ENCODE peak calls at places on chromosomes 5 and 9, in four cellular contexts. P is IMR-90, O is mesenchymal stem cell, I is H9. V is an unnamed sample.

GRCh38 chr9:91536211-91536691 is 112.6 kb upstream of the NFIL3 start:
- DNase-seq in O (peak), I (no peak), P (peak), V (no peak)

GRCh38 chr9:34479316-34479865 is 20.8 kb downstream of the DNAI1 start:
- DNase-seq in O (no peak), P (no peak), I (no peak), V (no peak)

GRCh38 chr9:89718176-89718575 is 113.4 kb downstream of the GADD45G start:
- DNase-seq in I (no peak), O (no peak), P (no peak), V (no peak)

GRCh38 chr9:27176971-27177370 is 67.9 kb downstream of the TEK start:
- DNase-seq in O (no peak), I (no peak), P (peak), V (no peak)

GRCh38 chr5:174687503-174687902 is 36.9 kb upstream of the MSX2 start:
- DNase-seq in P (no peak), I (no peak), O (no peak), V (no peak)

GRCh38 chr5:115126303-115126702 is 43.4 kb downstream of the TRIM36 start:
- DNase-seq in P (peak), I (no peak), O (peak), V (no peak)

GRCh38 chr5:72178910-72179815 is 71.9 kb downstream of the MAP1B start:
- DNase-seq in O (peak), P (peak), I (no peak), V (no peak)

GRCh38 chr5:133252133-133252480 is 200.3 kb downstream of the HSPA4 start:
- DNase-seq in O (no peak), I (no peak), P (no peak), V (no peak)

GRCh38 chr5:174751154-174751990 is 27.0 kb downstream of the MSX2 start:
- DNase-seq in I (peak), O (peak), P (no peak), V (peak)

GRCh38 chr9:79189511-79189924 is 382.2 kb upstream of the TLE4 start:
- DNase-seq in P (peak), O (peak), I (no peak), V (no peak)

GRCh38 chr9:129202613-129203555 is 24.8 kb upstream of the IER5L start:
- DNase-seq in O (peak), I (peak), P (peak), V (peak)

GRCh38 chr5:154583545-154584168 is 105.6 kb upstream of the HAND1 start:
- DNase-seq in P (no peak), I (no peak), O (no peak), V (peak)

GRCh38 chr5:110951373-110951791 is 120.1 kb upstream of the TSLP start:
- DNase-seq in P (no peak), O (no peak), I (no peak), V (no peak)

GRCh38 chr9:90726215-90726614 is 75.4 kb upstream of the SYK start:
- DNase-seq in O (no peak), I (peak), P (no peak), V (no peak)

GRCh38 chr9:37531699-37532098 is 44.5 kb downstream of the FBXO10 start:
- DNase-seq in P (no peak), O (no peak), I (no peak), V (no peak)

GRCh38 chr9:25613709-25614108 is 64.5 kb downstream of the TUSC1 start:
- DNase-seq in P (no peak), O (no peak), I (no peak), V (peak)

GRCh38 chr9:38380872-38381534 is 11.5 kb upstream of the ALDH1B1 start:
- DNase-seq in O (no peak), P (no peak), I (no peak), V (no peak)

GRCh38 chr5:124180523-124181461 is 565.6 kb downstream of the ZNF608 start:
- DNase-seq in I (no peak), O (peak), P (peak), V (no peak)

GRCh38 chr5:133742370-133743036 is 130.2 kb upstream of the FSTL4 start:
- DNase-seq in I (no peak), P (no peak), O (no peak), V (peak)

DNA sequence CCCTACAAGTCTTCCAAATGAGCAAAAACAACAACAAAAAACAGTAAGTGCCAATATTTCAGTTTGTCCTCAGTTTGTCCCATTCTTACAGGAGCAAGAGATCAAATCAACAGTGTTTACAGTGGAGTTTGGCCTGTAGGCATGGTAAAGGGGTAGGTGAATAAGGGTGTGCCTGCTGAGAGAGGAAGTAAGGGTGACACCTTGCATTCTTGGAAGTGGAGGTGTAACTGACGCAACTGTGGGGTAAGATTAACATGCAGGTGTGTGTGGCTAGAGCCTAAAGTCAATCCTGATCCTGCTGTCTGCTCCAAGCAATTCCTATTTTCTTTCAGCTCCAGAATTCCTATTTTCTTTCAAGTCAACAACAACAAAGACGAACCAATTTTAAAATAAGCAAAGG is 43.4 kb downstream of the PFDN1 start:
- DNase-seq in I (no peak), P (no peak), O (no peak), V (no peak)
- H2AK5ac ChIP-seq in I (no peak), P (no peak), O (no peak), V (no peak)

DNA sequence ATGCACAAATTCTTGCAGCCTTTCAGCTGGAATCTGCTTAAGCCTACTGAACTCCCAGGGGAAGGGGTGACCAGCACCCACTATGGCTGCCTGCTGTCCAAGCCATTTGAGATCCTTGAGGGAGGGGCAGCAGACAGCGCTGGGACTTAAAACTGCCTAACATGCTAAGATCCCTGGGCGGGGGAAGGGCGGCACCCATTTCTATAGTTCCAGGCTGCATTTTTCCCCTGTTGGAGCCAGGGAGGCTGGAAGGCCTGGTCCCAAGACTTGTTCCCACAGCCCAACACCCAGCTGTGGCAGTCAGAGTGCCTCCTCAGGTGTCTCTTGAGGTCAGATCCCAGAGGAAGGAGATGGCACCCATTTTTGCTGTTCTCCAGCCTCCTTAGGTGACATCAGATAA is 1061.3 kb upstream of the COX7C start:
- DNase-seq in I (no peak), O (no peak), P (no peak), V (no peak)
- H2BK5ac ChIP-seq in I (no peak), O (no peak), P (no peak), V (no peak)

GRCh38 chr5:104081232-104081631 is 518.6 kb upstream of the NUDT12 start:
- DNase-seq in O (no peak), P (no peak), I (no peak), V (no peak)
- H2AK5ac ChIP-seq in O (no peak), P (no peak), I (no peak), V (no peak)

GRCh38 chr5:73780297-73781080 is 154.5 kb downstream of the ARHGEF28 start:
- DNase-seq in I (no peak), P (no peak), O (no peak), V (no peak)
- H2BK5ac ChIP-seq in I (no peak), P (no peak), O (no peak), V (no peak)